ENCODE peak calls at places on chromosomes 16 and 17, in nine cellular contexts. K, H, V, Q, E, S, J, D and L are unnamed samples.

GRCh38 chr17:34979650-34980352 is 511 bp upstream of the LIG3 start:
- DNase-seq in K (peak; percentile 10), H (no peak), V (no peak), Q (no peak), E (peak; percentile 38), S (no peak), J (no peak), D (peak; percentile 18), L (no peak)

GRCh38 chr17:7844292-7845154 is 10.3 kb upstream of the TMEM88 start:
- DNase-seq in K (peak; percentile 94), H (peak; percentile 73), V (no peak), Q (peak; percentile 66), E (peak; percentile 97), S (peak; percentile 84), J (peak; percentile 90), D (peak; percentile 97), L (peak; percentile 69)

GRCh38 chr17:18129041-18129502 is 20.5 kb downstream of the MYO15A start:
- DNase-seq in K (peak; percentile 72), H (no peak), V (peak; percentile 4), Q (no peak), E (no peak), S (no peak), J (peak; percentile 34), D (no peak), L (no peak)

GRCh38 chr17:59666235-59666634 is 41.0 kb downstream of the PTRH2 start:
- DNase-seq in K (peak; percentile 14), H (no peak), V (no peak), Q (no peak), E (no peak), S (no peak), J (no peak), D (peak; percentile 59), L (no peak)

GRCh38 chr16:82995286-82995926 is 368.6 kb downstream of the CDH13 start:
- DNase-seq in K (no peak), H (no peak), V (no peak), Q (no peak), E (no peak), S (no peak), J (peak; percentile 2), D (no peak), L (no peak)

GRCh38 chr17:76740329-76741118 is 2.6 kb downstream of the MFSD11 start:
- DNase-seq in K (peak; percentile 79), H (no peak), V (no peak), Q (no peak), E (no peak), S (no peak), J (no peak), D (peak; percentile 51), L (no peak)

GRCh38 chr16:77295896-77296295 is 96.7 kb downstream of the SYCE1L start:
- DNase-seq in K (peak; percentile 78), H (no peak), V (no peak), Q (no peak), E (no peak), S (no peak), J (no peak), D (no peak), L (no peak)

GRCh38 chr16:24834459-24835335 is 11.1 kb upstream of the SLC5A11 start:
- DNase-seq in K (peak; percentile 64), H (no peak), V (no peak), Q (no peak), E (peak; percentile 54), S (peak; percentile 47), J (peak; percentile 67), D (peak; percentile 60), L (no peak)

GRCh38 chr16:2150418-2151187 is 2.2 kb downstream of the RAB26 start:
- DNase-seq in K (peak; percentile 56), H (no peak), V (no peak), Q (no peak), E (peak; percentile 94), S (no peak), J (peak; percentile 40), D (peak; percentile 75), L (no peak)

GRCh38 chr16:82583415-82583814 is 43.4 kb upstream of the CDH13 start:
- DNase-seq in K (no peak), H (no peak), V (no peak), Q (no peak), E (no peak), S (no peak), J (no peak), D (no peak), L (no peak)

GRCh38 chr16:54171855-54172537 is 114.6 kb downstream of the IRX3 start:
- DNase-seq in K (peak; percentile 23), H (no peak), V (peak; percentile 81), Q (no peak), E (peak; percentile 9), S (no peak), J (peak; percentile 43), D (peak; percentile 22), L (no peak)

GRCh38 chr16:3664187-3664896 is 9.9 kb downstream of the DNASE1 start:
- DNase-seq in K (no peak), H (no peak), V (no peak), Q (no peak), E (no peak), S (no peak), J (no peak), D (no peak), L (no peak)

GRCh38 chr16:7025616-7026190 is 306.9 kb upstream of the RBFOX1 start:
- DNase-seq in K (no peak), H (no peak), V (no peak), Q (no peak), E (peak; percentile 91), S (peak; percentile 74), J (peak; percentile 41), D (peak; percentile 18), L (no peak)

GRCh38 chr17:17603178-17603894 is 11.8 kb upstream of the PEMT start:
- DNase-seq in K (no peak), H (no peak), V (no peak), Q (no peak), E (no peak), S (no peak), J (no peak), D (no peak), L (no peak)

GRCh38 chr16:49491736-49492089 is 118.1 kb downstream of the C16orf78 start:
- DNase-seq in K (no peak), H (no peak), V (no peak), Q (no peak), E (peak; percentile 93), S (peak; percentile 21), J (no peak), D (no peak), L (no peak)